ENCODE peak calls at places on chromosomes 5 and 9, in five cellular contexts. One of them, this sample, is unnamed.

GRCh38 chr5:10762178-10762775 is 1.2 kb upstream of the DAP start:
- DNase-seq in heart right ventricle: peak; percentile 39
- DNase-seq in brain microvascular endothelial cell: no peak
- DNase-seq in fibroblast of the aortic adventitia: peak; percentile 35
- DNase-seq in RWPE1: no peak
- DNase-seq in this sample: no peak

GRCh38 chr9:42388846-42389245 is 205.4 kb downstream of the SPATA31A6 start:
- DNase-seq in heart right ventricle: no peak
- DNase-seq in brain microvascular endothelial cell: no peak
- DNase-seq in fibroblast of the aortic adventitia: no peak
- DNase-seq in RWPE1: no peak
- DNase-seq in this sample: no peak

GRCh38 chr5:149221326-149221725 is 50.3 kb upstream of the AFAP1L1 start:
- DNase-seq in heart right ventricle: no peak
- DNase-seq in brain microvascular endothelial cell: no peak
- DNase-seq in fibroblast of the aortic adventitia: peak; percentile 60
- DNase-seq in RWPE1: no peak
- DNase-seq in this sample: no peak

GRCh38 chr5:31854625-31855526 is 215.9 kb downstream of the PDZD2 start:
- DNase-seq in heart right ventricle: peak; percentile 60
- DNase-seq in brain microvascular endothelial cell: no peak
- DNase-seq in fibroblast of the aortic adventitia: peak; percentile 7
- DNase-seq in RWPE1: peak; percentile 75
- DNase-seq in this sample: peak; percentile 44

GRCh38 chr5:88502179-88503064 is 233.8 kb upstream of the TMEM161B start:
- DNase-seq in heart right ventricle: no peak
- DNase-seq in brain microvascular endothelial cell: peak; percentile 3
- DNase-seq in fibroblast of the aortic adventitia: peak; percentile 14
- DNase-seq in RWPE1: no peak
- DNase-seq in this sample: no peak

GRCh38 chr5:109981979-109982378 is 292.3 kb downstream of the MAN2A1 start:
- DNase-seq in heart right ventricle: no peak
- DNase-seq in brain microvascular endothelial cell: no peak
- DNase-seq in fibroblast of the aortic adventitia: no peak
- DNase-seq in RWPE1: no peak
- DNase-seq in this sample: no peak

GRCh38 chr9:35852876-35853865 is 17.0 kb downstream of the OR13J1 start:
- DNase-seq in heart right ventricle: no peak
- DNase-seq in brain microvascular endothelial cell: no peak
- DNase-seq in fibroblast of the aortic adventitia: no peak
- DNase-seq in RWPE1: no peak
- DNase-seq in this sample: no peak

GRCh38 chr5:149133795-149134777 is 7.2 kb upstream of the ABLIM3 start:
- DNase-seq in heart right ventricle: peak; percentile 64
- DNase-seq in brain microvascular endothelial cell: peak; percentile 82
- DNase-seq in fibroblast of the aortic adventitia: peak; percentile 85
- DNase-seq in RWPE1: peak; percentile 95
- DNase-seq in this sample: no peak

GRCh38 chr9:28547469-28547981 is 974.2 kb upstream of the C9orf72 start:
- DNase-seq in heart right ventricle: no peak
- DNase-seq in brain microvascular endothelial cell: no peak
- DNase-seq in fibroblast of the aortic adventitia: no peak
- DNase-seq in RWPE1: no peak
- DNase-seq in this sample: no peak

GRCh38 chr5:38765461-38765861 is 80.4 kb upstream of the OSMR start:
- DNase-seq in heart right ventricle: no peak
- DNase-seq in brain microvascular endothelial cell: peak; percentile 75
- DNase-seq in fibroblast of the aortic adventitia: peak; percentile 77
- DNase-seq in RWPE1: no peak
- DNase-seq in this sample: no peak

GRCh38 chr9:21812945-21813568 is 10.6 kb downstream of the MTAP start:
- DNase-seq in heart right ventricle: peak; percentile 70
- DNase-seq in brain microvascular endothelial cell: peak; percentile 74
- DNase-seq in fibroblast of the aortic adventitia: peak; percentile 83
- DNase-seq in RWPE1: peak; percentile 58
- DNase-seq in this sample: peak; percentile 57

GRCh38 chr5:156094001-156094400 is 233.0 kb upstream of the SGCD start:
- DNase-seq in heart right ventricle: peak; percentile 19
- DNase-seq in brain microvascular endothelial cell: no peak
- DNase-seq in fibroblast of the aortic adventitia: no peak
- DNase-seq in RWPE1: no peak
- DNase-seq in this sample: no peak

GRCh38 chr5:149636861-149637246 is 55.6 kb downstream of the ARHGEF37 start:
- DNase-seq in heart right ventricle: peak; percentile 87
- DNase-seq in brain microvascular endothelial cell: peak; percentile 66
- DNase-seq in fibroblast of the aortic adventitia: peak; percentile 81
- DNase-seq in RWPE1: peak; percentile 75
- DNase-seq in this sample: no peak

GRCh38 chr9:19925674-19926503 is 137.1 kb upstream of the SLC24A2 start:
- DNase-seq in heart right ventricle: peak; percentile 35
- DNase-seq in brain microvascular endothelial cell: peak; percentile 61
- DNase-seq in fibroblast of the aortic adventitia: peak; percentile 79
- DNase-seq in RWPE1: peak; percentile 84
- DNase-seq in this sample: peak; percentile 74

GRCh38 chr5:90871356-90871755 is 312.8 kb downstream of the ADGRV1 start:
- DNase-seq in heart right ventricle: no peak
- DNase-seq in brain microvascular endothelial cell: no peak
- DNase-seq in fibroblast of the aortic adventitia: no peak
- DNase-seq in RWPE1: no peak
- DNase-seq in this sample: no peak

GRCh38 chr5:176765687-176766086 is 44.7 kb upstream of the UNC5A start:
- DNase-seq in heart right ventricle: no peak
- DNase-seq in brain microvascular endothelial cell: no peak
- DNase-seq in fibroblast of the aortic adventitia: no peak
- DNase-seq in RWPE1: no peak
- DNase-seq in this sample: no peak

GRCh38 chr5:58751222-58751621 is 168.3 kb downstream of the RAB3C start:
- DNase-seq in heart right ventricle: no peak
- DNase-seq in brain microvascular endothelial cell: peak; percentile 60
- DNase-seq in fibroblast of the aortic adventitia: peak; percentile 4
- DNase-seq in RWPE1: no peak
- DNase-seq in this sample: no peak

GRCh38 chr5:125232779-125233230 is 486.4 kb upstream of the ZNF608 start:
- DNase-seq in heart right ventricle: no peak
- DNase-seq in brain microvascular endothelial cell: no peak
- DNase-seq in fibroblast of the aortic adventitia: peak; percentile 99
- DNase-seq in RWPE1: no peak
- DNase-seq in this sample: no peak

GRCh38 chr5:125485003-125485641 is 738.7 kb upstream of the ZNF608 start:
- DNase-seq in heart right ventricle: no peak
- DNase-seq in brain microvascular endothelial cell: peak; percentile 90
- DNase-seq in fibroblast of the aortic adventitia: peak; percentile 99
- DNase-seq in RWPE1: peak; percentile 92
- DNase-seq in this sample: no peak

GRCh38 chr5:148290271-148291195 is 21.7 kb upstream of the SPINK7 start:
- DNase-seq in heart right ventricle: no peak
- DNase-seq in brain microvascular endothelial cell: peak; percentile 5
- DNase-seq in fibroblast of the aortic adventitia: peak; percentile 29
- DNase-seq in RWPE1: peak; percentile 63
- DNase-seq in this sample: no peak

GRCh38 chr5:13664377-13664776 is 280.1 kb downstream of the DNAH5 start:
- DNase-seq in heart right ventricle: no peak
- DNase-seq in brain microvascular endothelial cell: peak; percentile 94
- DNase-seq in fibroblast of the aortic adventitia: peak; percentile 92
- DNase-seq in RWPE1: peak; percentile 90
- DNase-seq in this sample: no peak

GRCh38 chr5:141753971-141754713 is 72.1 kb upstream of the ARAP3 start:
- DNase-seq in heart right ventricle: no peak
- DNase-seq in brain microvascular endothelial cell: no peak
- DNase-seq in fibroblast of the aortic adventitia: peak; percentile 58
- DNase-seq in RWPE1: peak; percentile 88
- DNase-seq in this sample: no peak

GRCh38 chr9:75962186-75963036 is 71.9 kb downstream of the PCSK5 start:
- DNase-seq in heart right ventricle: peak; percentile 68
- DNase-seq in brain microvascular endothelial cell: no peak
- DNase-seq in fibroblast of the aortic adventitia: no peak
- DNase-seq in RWPE1: no peak
- DNase-seq in this sample: no peak

GRCh38 chr9:123268240-123268949 is at the start of gene STRBP:
- DNase-seq in heart right ventricle: peak; percentile 92
- DNase-seq in brain microvascular endothelial cell: peak; percentile 57
- DNase-seq in fibroblast of the aortic adventitia: peak; percentile 59
- DNase-seq in RWPE1: peak; percentile 99
- DNase-seq in this sample: peak; percentile 85

GRCh38 chr9:110261631-110262030 is 5.3 kb upstream of the TXN start:
- DNase-seq in heart right ventricle: no peak
- DNase-seq in brain microvascular endothelial cell: no peak
- DNase-seq in fibroblast of the aortic adventitia: no peak
- DNase-seq in RWPE1: no peak
- DNase-seq in this sample: no peak

GRCh38 chr9:110270211-110270995 is 14.1 kb upstream of the TXN start:
- DNase-seq in heart right ventricle: no peak
- DNase-seq in brain microvascular endothelial cell: no peak
- DNase-seq in fibroblast of the aortic adventitia: no peak
- DNase-seq in RWPE1: no peak
- DNase-seq in this sample: no peak

GRCh38 chr9:110260911-110261310 is 4.6 kb upstream of the TXN start:
- DNase-seq in heart right ventricle: no peak
- DNase-seq in brain microvascular endothelial cell: no peak
- DNase-seq in fibroblast of the aortic adventitia: no peak
- DNase-seq in RWPE1: no peak
- DNase-seq in this sample: no peak

DNA sequence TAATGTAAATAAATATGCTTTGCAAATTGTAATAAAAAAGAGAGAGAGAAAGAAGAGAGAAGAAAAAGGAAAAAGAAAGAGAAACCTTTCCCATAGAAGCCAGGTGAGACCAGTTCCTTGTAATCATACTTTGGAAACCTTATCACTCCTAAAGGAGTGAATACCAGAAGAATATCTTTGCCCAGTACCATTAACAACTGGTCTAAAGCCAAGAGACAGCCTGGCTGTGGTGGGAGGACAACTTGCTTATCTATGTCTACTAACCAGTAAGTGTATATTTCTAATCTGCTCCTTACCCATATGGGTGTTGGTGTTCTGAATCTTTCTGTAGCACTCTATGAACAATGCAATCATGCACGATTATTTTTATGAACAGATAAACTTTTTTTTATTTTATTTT is 10.5 kb upstream of the TXN start:
- DNase-seq in heart right ventricle: no peak
- DNase-seq in brain microvascular endothelial cell: no peak
- DNase-seq in fibroblast of the aortic adventitia: no peak
- DNase-seq in RWPE1: no peak
- DNase-seq in this sample: no peak
- TF ChIP-seq CTCF in heart right ventricle: no peak
- TF ChIP-seq CTCF in brain microvascular endothelial cell: no peak
- TF ChIP-seq CTCF in fibroblast of the aortic adventitia: no peak
- TF ChIP-seq CTCF in RWPE1: no peak
- TF ChIP-seq CTCF in this sample: no peak

DNA sequence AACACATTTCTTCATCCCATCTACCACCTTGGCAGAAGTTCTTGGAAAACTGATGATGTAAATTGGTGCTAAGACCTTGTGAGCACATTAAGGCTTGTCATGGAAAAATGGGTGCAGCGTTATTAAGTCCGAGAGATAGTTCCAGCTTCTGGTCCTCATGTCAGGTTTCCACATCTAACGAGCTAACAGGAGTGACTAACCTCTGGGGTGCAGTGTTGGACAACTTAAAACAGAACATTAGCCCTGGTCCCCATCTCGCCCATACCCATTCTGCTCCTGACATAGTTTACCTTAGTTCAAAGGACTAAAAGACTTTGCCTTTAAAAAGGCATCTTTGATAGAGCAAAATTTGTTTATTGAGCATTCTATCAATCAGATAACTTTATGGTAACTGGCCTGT is 128.0 kb downstream of the SLC1A3 start:
- DNase-seq in heart right ventricle: no peak
- DNase-seq in brain microvascular endothelial cell: peak; percentile 19
- DNase-seq in fibroblast of the aortic adventitia: peak; percentile 52
- DNase-seq in RWPE1: peak; percentile 39
- DNase-seq in this sample: no peak
- TF ChIP-seq CTCF in heart right ventricle: peak; percentile 10
- TF ChIP-seq CTCF in brain microvascular endothelial cell: peak; percentile 42
- TF ChIP-seq CTCF in fibroblast of the aortic adventitia: peak; percentile 26
- TF ChIP-seq CTCF in RWPE1: peak; percentile 21
- TF ChIP-seq CTCF in this sample: no peak

GRCh38 chr9:132546148-132547051 is 36.0 kb upstream of the BARHL1 start:
- DNase-seq in heart right ventricle: peak; percentile 23
- DNase-seq in brain microvascular endothelial cell: peak; percentile 11
- DNase-seq in fibroblast of the aortic adventitia: peak; percentile 10
- DNase-seq in RWPE1: peak; percentile 36
- DNase-seq in this sample: no peak
- TF ChIP-seq CTCF in heart right ventricle: peak; percentile 35
- TF ChIP-seq CTCF in brain microvascular endothelial cell: peak; percentile 64
- TF ChIP-seq CTCF in fibroblast of the aortic adventitia: peak; percentile 25
- TF ChIP-seq CTCF in RWPE1: peak; percentile 27
- TF ChIP-seq CTCF in this sample: no peak

GRCh38 chr5:16345454-16345853 is 120.1 kb downstream of the ZNF622 start:
- DNase-seq in heart right ventricle: no peak
- DNase-seq in brain microvascular endothelial cell: no peak
- DNase-seq in fibroblast of the aortic adventitia: no peak
- DNase-seq in RWPE1: no peak
- DNase-seq in this sample: no peak
- TF ChIP-seq CTCF in heart right ventricle: no peak
- TF ChIP-seq CTCF in brain microvascular endothelial cell: no peak
- TF ChIP-seq CTCF in fibroblast of the aortic adventitia: no peak
- TF ChIP-seq CTCF in RWPE1: no peak
- TF ChIP-seq CTCF in this sample: no peak

GRCh38 chr5:64147849-64148441 is 17.7 kb upstream of the RNF180 start:
- DNase-seq in heart right ventricle: peak; percentile 44
- DNase-seq in brain microvascular endothelial cell: peak; percentile 57
- DNase-seq in fibroblast of the aortic adventitia: peak; percentile 61
- DNase-seq in RWPE1: peak; percentile 62
- DNase-seq in this sample: no peak
- TF ChIP-seq CTCF in heart right ventricle: peak; percentile 67
- TF ChIP-seq CTCF in brain microvascular endothelial cell: peak; percentile 88
- TF ChIP-seq CTCF in fibroblast of the aortic adventitia: peak; percentile 86
- TF ChIP-seq CTCF in RWPE1: peak; percentile 88
- TF ChIP-seq CTCF in this sample: no peak

DNA sequence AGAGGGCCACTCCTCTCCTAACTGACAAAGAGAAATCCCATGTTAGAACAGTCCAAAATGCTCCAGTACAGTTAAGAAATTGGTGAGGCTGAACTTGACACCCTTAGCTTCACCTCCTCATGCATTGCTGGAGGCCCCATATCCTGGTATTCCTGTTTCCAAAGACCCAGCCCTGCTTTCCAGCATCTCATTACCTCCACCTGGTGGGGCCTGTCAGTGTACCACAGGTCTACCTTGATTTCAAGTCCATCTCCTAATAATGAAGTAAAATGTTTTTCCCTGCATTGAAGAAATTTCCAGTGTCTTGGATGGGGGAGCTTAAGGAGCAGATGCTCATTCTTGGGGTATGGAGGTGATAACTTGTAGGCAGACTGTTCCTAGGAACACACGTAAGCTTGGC is 70.6 kb upstream of the S1PR3 start:
- DNase-seq in heart right ventricle: no peak
- DNase-seq in brain microvascular endothelial cell: no peak
- DNase-seq in fibroblast of the aortic adventitia: no peak
- DNase-seq in RWPE1: no peak
- DNase-seq in this sample: no peak
- TF ChIP-seq CTCF in heart right ventricle: no peak
- TF ChIP-seq CTCF in brain microvascular endothelial cell: no peak
- TF ChIP-seq CTCF in fibroblast of the aortic adventitia: no peak
- TF ChIP-seq CTCF in RWPE1: no peak
- TF ChIP-seq CTCF in this sample: no peak

DNA sequence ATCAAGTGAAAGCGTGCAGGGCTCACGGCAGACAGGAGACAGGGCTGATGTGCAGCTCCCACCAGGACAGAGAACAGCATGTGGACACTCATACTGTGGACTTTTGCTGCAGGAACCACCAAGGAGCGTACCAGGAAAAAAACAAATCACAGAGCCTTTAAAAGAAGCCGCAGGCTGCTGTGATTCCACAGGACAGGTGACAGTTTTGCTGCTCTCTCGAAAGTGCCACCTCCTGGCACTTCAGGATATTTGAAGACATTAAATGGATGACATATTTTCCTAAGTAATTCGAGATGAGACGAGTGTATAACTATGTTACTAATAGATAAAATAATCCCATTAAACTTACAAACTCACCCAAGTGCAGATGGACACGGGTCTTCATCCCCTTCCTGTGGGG is 29.3 kb downstream of the ZDHHC11 start:
- DNase-seq in heart right ventricle: no peak
- DNase-seq in brain microvascular endothelial cell: no peak
- DNase-seq in fibroblast of the aortic adventitia: no peak
- DNase-seq in RWPE1: no peak
- DNase-seq in this sample: no peak
- TF ChIP-seq CTCF in heart right ventricle: no peak
- TF ChIP-seq CTCF in brain microvascular endothelial cell: no peak
- TF ChIP-seq CTCF in fibroblast of the aortic adventitia: no peak
- TF ChIP-seq CTCF in RWPE1: no peak
- TF ChIP-seq CTCF in this sample: no peak